ENCODE peak calls at places on chromosomes 6 and 20, in ten cellular contexts. One of them, this sample, is unnamed.

GRCh38 chr20:38806855-38807655 is 1.6 kb downstream of the PPP1R16B start:
- DNase-seq in psoas muscle: no peak
- DNase-seq in nephron progenitor cell: peak; percentile 35
- DNase-seq in IMR-90: no peak
- DNase-seq in RWPE1: no peak
- DNase-seq in PC-9: no peak
- DNase-seq in neural crest cell: no peak
- DNase-seq in right lobe of liver: no peak
- DNase-seq in mucosa of descending colon: peak; percentile 28
- DNase-seq in AG09319: no peak
- DNase-seq in this sample: no peak

GRCh38 chr6:27214126-27214601 is 33.3 kb upstream of the PRSS16 start:
- DNase-seq in RWPE1: no peak
- DNase-seq in IMR-90: no peak
- DNase-seq in AG09319: no peak
- DNase-seq in PC-9: no peak
- DNase-seq in mucosa of descending colon: no peak
- DNase-seq in psoas muscle: no peak
- DNase-seq in neural crest cell: no peak
- DNase-seq in right lobe of liver: no peak
- DNase-seq in nephron progenitor cell: peak; percentile 18
- DNase-seq in this sample: no peak

GRCh38 chr20:958936-959815 is 42.9 kb downstream of the RSPO4 start:
- DNase-seq in mucosa of descending colon: no peak
- DNase-seq in right lobe of liver: no peak
- DNase-seq in RWPE1: no peak
- DNase-seq in psoas muscle: no peak
- DNase-seq in IMR-90: no peak
- DNase-seq in PC-9: no peak
- DNase-seq in nephron progenitor cell: peak; percentile 19
- DNase-seq in AG09319: no peak
- DNase-seq in neural crest cell: no peak
- DNase-seq in this sample: no peak

GRCh38 chr6:56046576-56046975 is 171.2 kb upstream of the BMP5 start:
- DNase-seq in nephron progenitor cell: no peak
- DNase-seq in AG09319: no peak
- DNase-seq in RWPE1: no peak
- DNase-seq in right lobe of liver: peak; percentile 31
- DNase-seq in IMR-90: peak; percentile 1
- DNase-seq in mucosa of descending colon: no peak
- DNase-seq in neural crest cell: no peak
- DNase-seq in psoas muscle: no peak
- DNase-seq in PC-9: no peak
- DNase-seq in this sample: no peak

GRCh38 chr6:151119823-151120524 is 119.8 kb upstream of the AKAP12 start:
- DNase-seq in nephron progenitor cell: peak; percentile 28
- DNase-seq in right lobe of liver: no peak
- DNase-seq in neural crest cell: no peak
- DNase-seq in AG09319: no peak
- DNase-seq in mucosa of descending colon: no peak
- DNase-seq in RWPE1: no peak
- DNase-seq in psoas muscle: no peak
- DNase-seq in IMR-90: no peak
- DNase-seq in PC-9: no peak
- DNase-seq in this sample: no peak

GRCh38 chr6:116371384-116372209 is 850 bp downstream of the DSE start:
- DNase-seq in neural crest cell: peak; percentile 63
- DNase-seq in AG09319: peak; percentile 83
- DNase-seq in mucosa of descending colon: peak; percentile 69
- DNase-seq in psoas muscle: peak; percentile 91
- DNase-seq in RWPE1: peak; percentile 92
- DNase-seq in right lobe of liver: peak; percentile 67
- DNase-seq in IMR-90: peak; percentile 94
- DNase-seq in PC-9: peak; percentile 74
- DNase-seq in nephron progenitor cell: peak; percentile 76
- DNase-seq in this sample: no peak

GRCh38 chr6:16836186-16836981 is 75.1 kb upstream of the ATXN1 start:
- DNase-seq in RWPE1: no peak
- DNase-seq in nephron progenitor cell: no peak
- DNase-seq in PC-9: no peak
- DNase-seq in AG09319: no peak
- DNase-seq in right lobe of liver: no peak
- DNase-seq in neural crest cell: no peak
- DNase-seq in IMR-90: peak; percentile 26
- DNase-seq in psoas muscle: no peak
- DNase-seq in mucosa of descending colon: no peak
- DNase-seq in this sample: peak; percentile 29

GRCh38 chr20:51695574-51696303 is 72.5 kb downstream of the ATP9A start:
- DNase-seq in RWPE1: peak; percentile 28
- DNase-seq in right lobe of liver: no peak
- DNase-seq in AG09319: peak; percentile 57
- DNase-seq in nephron progenitor cell: no peak
- DNase-seq in neural crest cell: no peak
- DNase-seq in mucosa of descending colon: no peak
- DNase-seq in PC-9: peak; percentile 53
- DNase-seq in IMR-90: peak; percentile 93
- DNase-seq in psoas muscle: no peak
- DNase-seq in this sample: no peak

GRCh38 chr6:62283828-62284411 is 2.1 kb downstream of the KHDRBS2 start:
- DNase-seq in RWPE1: no peak
- DNase-seq in IMR-90: peak; percentile 0
- DNase-seq in mucosa of descending colon: no peak
- DNase-seq in right lobe of liver: no peak
- DNase-seq in nephron progenitor cell: peak; percentile 20
- DNase-seq in PC-9: no peak
- DNase-seq in neural crest cell: peak; percentile 28
- DNase-seq in psoas muscle: no peak
- DNase-seq in AG09319: no peak
- DNase-seq in this sample: no peak
- TF ChIP-seq CTCF in RWPE1: peak; percentile 56
- TF ChIP-seq CTCF in IMR-90: peak; percentile 39
- TF ChIP-seq CTCF in mucosa of descending colon: peak; percentile 49
- TF ChIP-seq CTCF in right lobe of liver: peak; percentile 66
- TF ChIP-seq CTCF in nephron progenitor cell: peak; percentile 71
- TF ChIP-seq CTCF in PC-9: peak; percentile 71
- TF ChIP-seq CTCF in neural crest cell: peak; percentile 85
- TF ChIP-seq CTCF in psoas muscle: peak; percentile 32
- TF ChIP-seq CTCF in AG09319: peak; percentile 19
- TF ChIP-seq CTCF in this sample: peak; percentile 46

GRCh38 chr20:46216770-46217464 is 91.4 kb downstream of the CDH22 start:
- DNase-seq in right lobe of liver: no peak
- DNase-seq in psoas muscle: peak; percentile 44
- DNase-seq in neural crest cell: no peak
- DNase-seq in PC-9: no peak
- DNase-seq in mucosa of descending colon: no peak
- DNase-seq in nephron progenitor cell: no peak
- DNase-seq in RWPE1: no peak
- DNase-seq in AG09319: no peak
- DNase-seq in IMR-90: no peak
- DNase-seq in this sample: peak; percentile 5

GRCh38 chr20:46219190-46219589 is 89.1 kb downstream of the CDH22 start:
- DNase-seq in psoas muscle: no peak
- DNase-seq in IMR-90: no peak
- DNase-seq in right lobe of liver: no peak
- DNase-seq in mucosa of descending colon: no peak
- DNase-seq in neural crest cell: no peak
- DNase-seq in RWPE1: no peak
- DNase-seq in AG09319: no peak
- DNase-seq in PC-9: no peak
- DNase-seq in nephron progenitor cell: no peak
- DNase-seq in this sample: no peak

GRCh38 chr20:46217583-46217982 is 90.7 kb downstream of the CDH22 start:
- DNase-seq in RWPE1: no peak
- DNase-seq in PC-9: no peak
- DNase-seq in IMR-90: no peak
- DNase-seq in neural crest cell: no peak
- DNase-seq in psoas muscle: no peak
- DNase-seq in nephron progenitor cell: no peak
- DNase-seq in right lobe of liver: no peak
- DNase-seq in AG09319: no peak
- DNase-seq in mucosa of descending colon: no peak
- DNase-seq in this sample: no peak

GRCh38 chr20:46219920-46220319 is 88.4 kb downstream of the CDH22 start:
- DNase-seq in psoas muscle: no peak
- DNase-seq in nephron progenitor cell: no peak
- DNase-seq in RWPE1: no peak
- DNase-seq in neural crest cell: no peak
- DNase-seq in mucosa of descending colon: no peak
- DNase-seq in PC-9: no peak
- DNase-seq in IMR-90: no peak
- DNase-seq in right lobe of liver: no peak
- DNase-seq in AG09319: no peak
- DNase-seq in this sample: no peak

GRCh38 chr20:46218656-46219055 is 89.6 kb downstream of the CDH22 start:
- DNase-seq in nephron progenitor cell: no peak
- DNase-seq in right lobe of liver: no peak
- DNase-seq in AG09319: no peak
- DNase-seq in psoas muscle: peak; percentile 30
- DNase-seq in mucosa of descending colon: no peak
- DNase-seq in RWPE1: no peak
- DNase-seq in IMR-90: no peak
- DNase-seq in PC-9: no peak
- DNase-seq in neural crest cell: no peak
- DNase-seq in this sample: no peak
- TF ChIP-seq CTCF in nephron progenitor cell: no peak
- TF ChIP-seq CTCF in right lobe of liver: no peak
- TF ChIP-seq CTCF in AG09319: no peak
- TF ChIP-seq CTCF in psoas muscle: no peak
- TF ChIP-seq CTCF in mucosa of descending colon: no peak
- TF ChIP-seq CTCF in RWPE1: no peak
- TF ChIP-seq CTCF in IMR-90: no peak
- TF ChIP-seq CTCF in PC-9: no peak
- TF ChIP-seq CTCF in neural crest cell: no peak
- TF ChIP-seq CTCF in this sample: no peak

GRCh38 chr20:37777012-37777411 is 83.2 kb downstream of the CTNNBL1 start:
- DNase-seq in AG09319: no peak
- DNase-seq in neural crest cell: no peak
- DNase-seq in nephron progenitor cell: no peak
- DNase-seq in IMR-90: no peak
- DNase-seq in RWPE1: no peak
- DNase-seq in PC-9: no peak
- DNase-seq in psoas muscle: no peak
- DNase-seq in right lobe of liver: no peak
- DNase-seq in mucosa of descending colon: no peak
- DNase-seq in this sample: no peak

GRCh38 chr20:37776049-37776448 is 82.2 kb downstream of the CTNNBL1 start:
- DNase-seq in neural crest cell: no peak
- DNase-seq in psoas muscle: no peak
- DNase-seq in PC-9: no peak
- DNase-seq in AG09319: no peak
- DNase-seq in RWPE1: no peak
- DNase-seq in IMR-90: no peak
- DNase-seq in nephron progenitor cell: no peak
- DNase-seq in right lobe of liver: no peak
- DNase-seq in mucosa of descending colon: no peak
- DNase-seq in this sample: no peak

GRCh38 chr20:37786043-37786442 is 92.2 kb downstream of the CTNNBL1 start:
- DNase-seq in RWPE1: no peak
- DNase-seq in nephron progenitor cell: no peak
- DNase-seq in IMR-90: no peak
- DNase-seq in AG09319: no peak
- DNase-seq in neural crest cell: no peak
- DNase-seq in psoas muscle: no peak
- DNase-seq in PC-9: no peak
- DNase-seq in right lobe of liver: no peak
- DNase-seq in mucosa of descending colon: no peak
- DNase-seq in this sample: no peak

GRCh38 chr20:37777556-37777955 is 83.7 kb downstream of the CTNNBL1 start:
- DNase-seq in PC-9: no peak
- DNase-seq in neural crest cell: no peak
- DNase-seq in RWPE1: no peak
- DNase-seq in AG09319: no peak
- DNase-seq in psoas muscle: no peak
- DNase-seq in mucosa of descending colon: no peak
- DNase-seq in IMR-90: peak; percentile 38
- DNase-seq in nephron progenitor cell: no peak
- DNase-seq in right lobe of liver: no peak
- DNase-seq in this sample: no peak

DNA sequence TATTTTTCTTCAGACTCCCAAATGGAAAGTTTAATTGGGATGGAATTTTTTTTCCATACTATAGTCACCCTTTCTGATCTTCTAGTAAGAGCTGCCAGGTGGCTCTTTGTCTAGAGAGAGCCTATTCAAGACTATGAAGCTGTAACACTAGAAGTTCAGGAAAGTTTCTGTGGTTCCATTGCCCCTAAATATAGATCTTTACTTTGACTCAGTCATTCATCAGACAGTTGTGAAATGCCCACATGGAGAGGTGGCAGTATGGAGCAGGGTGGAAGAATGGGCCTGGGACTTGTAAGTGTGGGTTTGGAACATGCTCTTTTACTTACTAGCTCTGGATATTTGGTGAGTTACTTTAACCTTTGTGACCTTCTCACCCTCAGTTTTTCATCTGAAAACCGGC is 87.8 kb downstream of the CTNNBL1 start:
- DNase-seq in IMR-90: peak; percentile 12
- DNase-seq in nephron progenitor cell: no peak
- DNase-seq in psoas muscle: no peak
- DNase-seq in AG09319: no peak
- DNase-seq in neural crest cell: no peak
- DNase-seq in right lobe of liver: no peak
- DNase-seq in PC-9: no peak
- DNase-seq in RWPE1: no peak
- DNase-seq in mucosa of descending colon: no peak
- DNase-seq in this sample: no peak
- TF ChIP-seq CTCF in IMR-90: no peak
- TF ChIP-seq CTCF in nephron progenitor cell: no peak
- TF ChIP-seq CTCF in psoas muscle: peak; percentile 10
- TF ChIP-seq CTCF in AG09319: no peak
- TF ChIP-seq CTCF in neural crest cell: no peak
- TF ChIP-seq CTCF in right lobe of liver: no peak
- TF ChIP-seq CTCF in PC-9: no peak
- TF ChIP-seq CTCF in RWPE1: no peak
- TF ChIP-seq CTCF in mucosa of descending colon: no peak
- TF ChIP-seq CTCF in this sample: no peak

GRCh38 chr6:35452186-35453090 is at the start of gene FANCE:
- DNase-seq in right lobe of liver: peak; percentile 95
- DNase-seq in psoas muscle: peak; percentile 97
- DNase-seq in IMR-90: peak; percentile 86
- DNase-seq in AG09319: peak; percentile 77
- DNase-seq in RWPE1: peak; percentile 92
- DNase-seq in PC-9: peak; percentile 76
- DNase-seq in neural crest cell: peak; percentile 100
- DNase-seq in nephron progenitor cell: peak; percentile 100
- DNase-seq in mucosa of descending colon: peak; percentile 100
- DNase-seq in this sample: peak; percentile 76

GRCh38 chr6:35445691-35446090 is 6.4 kb upstream of the FANCE start:
- DNase-seq in right lobe of liver: no peak
- DNase-seq in neural crest cell: no peak
- DNase-seq in nephron progenitor cell: no peak
- DNase-seq in PC-9: no peak
- DNase-seq in IMR-90: peak; percentile 42
- DNase-seq in psoas muscle: no peak
- DNase-seq in RWPE1: no peak
- DNase-seq in AG09319: no peak
- DNase-seq in mucosa of descending colon: no peak
- DNase-seq in this sample: no peak

GRCh38 chr6:35451354-35452185 is 568 bp upstream of the FANCE start:
- DNase-seq in right lobe of liver: no peak
- DNase-seq in AG09319: no peak
- DNase-seq in nephron progenitor cell: no peak
- DNase-seq in psoas muscle: no peak
- DNase-seq in PC-9: no peak
- DNase-seq in mucosa of descending colon: no peak
- DNase-seq in neural crest cell: no peak
- DNase-seq in RWPE1: no peak
- DNase-seq in IMR-90: no peak
- DNase-seq in this sample: no peak

GRCh38 chr6:35448191-35448590 is 3.9 kb upstream of the FANCE start:
- DNase-seq in mucosa of descending colon: no peak
- DNase-seq in IMR-90: no peak
- DNase-seq in nephron progenitor cell: no peak
- DNase-seq in RWPE1: no peak
- DNase-seq in psoas muscle: no peak
- DNase-seq in right lobe of liver: no peak
- DNase-seq in neural crest cell: no peak
- DNase-seq in PC-9: no peak
- DNase-seq in AG09319: no peak
- DNase-seq in this sample: no peak

DNA sequence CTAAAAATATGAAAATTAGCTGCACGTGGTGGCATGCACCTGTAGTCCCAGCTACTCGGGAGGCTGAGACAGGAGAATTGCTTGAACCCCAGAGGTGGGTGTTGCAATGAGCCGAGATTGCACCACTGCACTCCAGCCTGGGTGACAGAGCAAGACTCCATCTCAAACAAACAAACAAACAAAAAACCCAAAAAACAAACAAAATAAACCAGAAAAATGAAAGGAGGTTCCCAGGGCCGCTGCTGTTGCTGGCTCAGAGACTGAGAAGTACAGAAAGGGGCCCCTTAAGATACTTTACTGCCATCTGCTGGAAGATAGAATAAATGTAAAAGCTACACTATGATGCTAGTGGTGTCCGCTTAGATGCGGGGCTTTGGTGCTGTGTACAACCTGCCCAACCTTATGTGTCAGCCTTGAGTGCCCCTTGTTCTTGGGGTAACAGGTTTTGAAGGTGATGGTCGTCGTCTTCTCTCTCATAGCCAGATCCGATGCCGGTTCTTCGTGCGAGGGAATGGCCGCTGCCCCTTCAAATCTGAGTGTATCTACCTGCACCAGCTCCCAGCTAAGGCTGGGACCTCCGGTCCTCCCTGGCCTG is 2.8 kb upstream of the FANCE start:
- DNase-seq in mucosa of descending colon: no peak
- DNase-seq in right lobe of liver: no peak
- DNase-seq in psoas muscle: no peak
- DNase-seq in RWPE1: peak; percentile 87
- DNase-seq in neural crest cell: no peak
- DNase-seq in nephron progenitor cell: peak; percentile 41
- DNase-seq in IMR-90: peak; percentile 72
- DNase-seq in PC-9: peak; percentile 68
- DNase-seq in AG09319: peak; percentile 45
- DNase-seq in this sample: peak; percentile 41
- TF ChIP-seq CTCF in mucosa of descending colon: no peak
- TF ChIP-seq CTCF in right lobe of liver: peak; percentile 71
- TF ChIP-seq CTCF in psoas muscle: peak; percentile 79
- TF ChIP-seq CTCF in RWPE1: peak; percentile 72
- TF ChIP-seq CTCF in neural crest cell: peak; percentile 82
- TF ChIP-seq CTCF in nephron progenitor cell: peak; percentile 67
- TF ChIP-seq CTCF in IMR-90: peak; percentile 92
- TF ChIP-seq CTCF in PC-9: peak; percentile 89
- TF ChIP-seq CTCF in AG09319: peak; percentile 60
- TF ChIP-seq CTCF in this sample: peak; percentile 48